ENCODE peak calls at places on chromosomes 13 and 19, in six cellular contexts. A is mucosa of descending colon; F is HAP-1; R is ovary; V is CD8-positive, alpha-beta memory T cell; H is IMR-90. P is an unnamed sample.

GRCh38 chr19:2634228-2634951 is 68.1 kb downstream of the GNG7 start:
- DNase-seq in H (no peak), V (no peak), A (no peak), F (no peak), R (peak; percentile 72), P (no peak)

GRCh38 chr13:33139186-33139585 is 123.0 kb downstream of the KL start:
- DNase-seq in H (no peak), V (no peak), R (no peak), F (no peak), A (peak; percentile 54), P (no peak)

GRCh38 chr13:33126909-33127607 is 110.8 kb downstream of the KL start:
- DNase-seq in A (no peak), R (no peak), H (peak; percentile 65), F (no peak), V (no peak), P (no peak)

GRCh38 chr13:101941095-101941777 is 460.6 kb downstream of the FGF14 start:
- DNase-seq in A (no peak), V (no peak), F (no peak), H (peak; percentile 2), R (no peak), P (no peak)

GRCh38 chr13:46181799-46182490 is at the start of gene LCP1:
- DNase-seq in A (peak; percentile 68), F (no peak), V (peak; percentile 91), H (no peak), R (no peak), P (no peak)

GRCh38 chr19:3397266-3398022 is 31.1 kb downstream of the NFIC start:
- DNase-seq in A (peak; percentile 79), V (no peak), R (no peak), H (no peak), F (peak; percentile 55), P (no peak)

GRCh38 chr13:54194233-54195024 is 1165.8 kb downstream of the OLFM4 start:
- DNase-seq in A (no peak), V (no peak), H (no peak), R (no peak), F (peak; percentile 49), P (no peak)

GRCh38 chr13:49098771-49099512 is 121.2 kb upstream of the MLNR start:
- DNase-seq in A (no peak), F (no peak), R (no peak), V (no peak), H (no peak), P (no peak)

GRCh38 chr13:21909331-21909730 is 238.5 kb downstream of the FGF9 start:
- DNase-seq in H (no peak), F (no peak), V (no peak), A (no peak), R (no peak), P (no peak)

GRCh38 chr13:113468461-113469147 is 15.3 kb upstream of the ADPRHL1 start:
- DNase-seq in R (no peak), H (no peak), V (no peak), F (peak; percentile 85), A (no peak), P (no peak)

GRCh38 chr19:11581740-11582139 is 4.3 kb upstream of the ACP5 start:
- DNase-seq in A (no peak), V (peak; percentile 24), F (no peak), R (no peak), H (peak; percentile 52), P (peak; percentile 48)
- H3K36me3 ChIP-seq in A (no peaks in the 10 kb centered on the region), V (no peaks in the 10 kb centered on the region), F (no peaks in the 10 kb centered on the region), R (no peaks in the 10 kb centered on the region), H (no peaks in the 10 kb centered on the region), P (no peaks in the 10 kb centered on the region)

GRCh38 chr19:709196-709964 is 645 bp downstream of the PALM start:
- DNase-seq in H (no peak), R (peak; percentile 41), A (no peak), V (no peak), F (no peak), P (no peak)
- H3K4me3 ChIP-seq in H (peak overlapping the region; percentile 95), R (peak overlapping the region; percentile 80), A (peak overlapping the region; percentile 14), V (no peak overlapping the region), F (peak overlapping the region; percentile 54), P (peak overlapping the region; percentile 36)

GRCh38 chr19:49836176-49837008 is 14.6 kb upstream of the PTOV1 start:
- DNase-seq in F (no peak), V (no peak), R (no peak), H (no peak), A (no peak), P (no peak)
- H3K36me3 ChIP-seq in F (peaks cover 66% of the 10 kb centered on the region), V (peaks cover 18% of the 10 kb centered on the region), R (no peaks in the 10 kb centered on the region), H (peaks cover 76% of the 10 kb centered on the region), A (peaks cover 6% of the 10 kb centered on the region), P (peaks cover 91% of the 10 kb centered on the region)

DNA sequence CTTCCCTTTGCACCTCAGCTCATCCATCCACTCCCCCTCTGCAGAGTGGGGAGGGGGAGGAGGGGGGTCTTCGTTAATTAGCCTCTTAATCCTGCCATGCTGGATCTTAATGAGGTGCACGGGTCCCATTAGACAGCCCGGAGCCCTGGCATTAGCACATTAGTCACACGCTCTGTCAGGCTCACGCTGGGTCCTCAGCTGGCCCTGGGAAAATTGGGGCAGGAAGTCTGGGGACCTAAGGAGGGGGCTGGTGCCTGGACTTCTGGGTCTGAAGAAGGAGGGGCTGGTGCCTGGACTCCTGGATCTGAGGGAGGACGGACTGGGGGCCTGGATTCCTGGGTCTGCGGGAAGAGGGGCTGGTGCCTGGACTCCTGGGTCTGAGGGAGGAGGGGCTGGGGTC is 444 bp upstream of the NCCRP1 start:
- DNase-seq in A (no peak), R (no peak), V (no peak), H (no peak), F (no peak), P (no peak)
- H3K4me3 ChIP-seq in A (no peak overlapping the region), R (no peak overlapping the region), V (no peak overlapping the region), H (no peak overlapping the region), F (no peak overlapping the region), P (no peak overlapping the region)

DNA sequence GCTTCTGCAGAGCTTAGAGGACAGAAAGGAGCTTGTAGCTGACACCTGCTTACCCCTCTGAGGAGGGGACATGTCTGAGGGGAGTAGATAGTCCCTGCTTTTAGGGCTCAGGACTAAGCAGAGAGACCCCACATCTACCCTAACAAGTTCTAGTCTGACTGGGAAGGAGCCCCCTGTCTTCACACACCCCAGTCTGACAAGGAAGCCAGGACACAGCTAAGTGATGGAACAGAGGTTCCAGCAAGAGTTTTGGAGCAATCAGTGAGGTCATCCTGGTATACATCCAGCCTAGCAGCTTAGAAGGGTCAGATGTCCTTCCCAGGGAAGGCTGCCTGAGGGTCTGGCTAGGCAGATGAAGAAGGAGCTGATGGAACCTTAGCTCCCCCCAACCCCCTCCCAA is 15.0 kb downstream of the PAF1 start:
- DNase-seq in H (no peak), F (no peak), V (no peak), R (no peak), A (no peak), P (no peak)
- H3K36me3 ChIP-seq in H (peaks cover 67% of the 10 kb centered on the region), F (peaks cover 69% of the 10 kb centered on the region), V (peaks cover 33% of the 10 kb centered on the region), R (no peaks in the 10 kb centered on the region), A (peaks cover 32% of the 10 kb centered on the region), P (peaks cover 89% of the 10 kb centered on the region)

GRCh38 chr13:106561551-106562170 is 6.3 kb downstream of the ARGLU1 start:
- DNase-seq in R (no peak), V (peak; percentile 8), A (peak; percentile 18), H (peak; percentile 53), F (peak; percentile 11), P (no peak)
- H3K4me3 ChIP-seq in R (peak overlapping the region; percentile 3), V (no peak overlapping the region), A (no peak overlapping the region), H (no peak overlapping the region), F (no peak overlapping the region), P (no peak overlapping the region)

GRCh38 chr19:22622020-22622419 is 12.1 kb upstream of the ZNF492 start:
- DNase-seq in F (no peak), R (no peak), H (no peak), V (no peak), A (no peak), P (no peak)

GRCh38 chr19:22620912-22621311 is 13.2 kb upstream of the ZNF492 start:
- DNase-seq in F (no peak), A (no peak), H (no peak), V (no peak), R (no peak), P (no peak)

GRCh38 chr19:22623841-22624221 is 10.3 kb upstream of the ZNF492 start:
- DNase-seq in F (no peak), R (no peak), V (no peak), A (no peak), H (no peak), P (no peak)

GRCh38 chr19:22625266-22626035 is 8.7 kb upstream of the ZNF492 start:
- DNase-seq in A (no peak), R (no peak), F (no peak), V (no peak), H (no peak), P (no peak)

GRCh38 chr19:22622901-22623840 is 11.0 kb upstream of the ZNF492 start:
- DNase-seq in R (peak; percentile 60), V (no peak), H (no peak), F (no peak), A (no peak), P (no peak)
- H3K36me3 ChIP-seq in R (no peaks in the 10 kb centered on the region), V (no peaks in the 10 kb centered on the region), H (no peaks in the 10 kb centered on the region), F (no peaks in the 10 kb centered on the region), A (no peaks in the 10 kb centered on the region), P (no peaks in the 10 kb centered on the region)

GRCh38 chr19:1067341-1068103 is 555 bp downstream of the ARHGAP45 start:
- DNase-seq in H (no peak), R (no peak), F (no peak), A (no peak), V (peak; percentile 84), P (no peak)

GRCh38 chr19:1069009-1069779 is 2.2 kb downstream of the ARHGAP45 start:
- DNase-seq in F (no peak), A (peak; percentile 72), V (peak; percentile 77), R (no peak), H (no peak), P (no peak)

GRCh38 chr19:1066748-1067340 is at the start of gene ARHGAP45:
- DNase-seq in H (no peak), V (peak; percentile 89), F (peak; percentile 77), A (peak; percentile 56), R (no peak), P (no peak)

GRCh38 chr19:1066251-1066747 is 668 bp upstream of the ARHGAP45 start:
- DNase-seq in H (no peak), R (no peak), A (peak; percentile 21), V (no peak), F (no peak), P (no peak)

DNA sequence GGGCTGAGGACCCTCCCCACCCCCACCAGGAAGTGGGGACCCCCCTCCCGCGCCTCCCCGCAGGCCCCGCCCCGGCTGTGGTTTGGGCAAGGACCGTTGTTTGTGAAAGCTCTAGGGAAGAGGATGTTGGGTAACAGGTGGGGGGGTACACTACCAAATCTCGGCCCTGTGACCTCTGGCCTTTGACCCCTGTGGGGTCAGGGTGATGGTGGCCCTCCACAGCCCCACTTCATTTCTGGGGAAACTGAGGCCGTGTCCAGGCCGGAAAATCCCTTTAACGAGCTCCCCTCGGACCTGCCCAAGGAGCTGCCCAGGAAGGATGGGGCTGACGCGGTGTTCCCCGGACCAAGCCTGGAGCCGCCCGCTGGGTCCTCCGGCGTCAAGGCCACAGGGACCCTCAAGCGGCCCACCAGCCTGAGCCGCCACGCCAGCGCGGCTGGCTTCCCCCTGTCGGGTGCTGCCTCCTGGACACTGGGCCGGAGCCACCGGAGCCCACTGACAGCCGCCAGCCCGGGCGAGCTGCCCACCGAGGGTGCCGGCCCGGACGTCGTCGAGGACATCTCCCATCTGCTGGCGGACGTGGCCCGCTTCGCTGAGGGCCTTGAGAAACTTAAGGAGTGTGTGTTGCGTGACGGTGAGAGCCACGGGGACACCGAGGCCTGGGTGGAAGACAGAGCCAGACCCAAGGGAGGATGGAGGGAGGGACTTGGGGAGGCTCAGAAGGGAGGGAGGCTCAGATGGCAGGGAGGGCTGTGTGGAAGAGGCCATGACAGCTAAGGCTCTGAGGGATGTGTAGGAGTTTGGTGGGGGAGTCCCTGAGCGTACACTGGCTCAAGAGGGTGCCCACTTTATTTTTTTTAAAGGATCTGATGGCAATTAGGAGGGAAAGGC is 1.4 kb downstream of the ARHGAP45 start:
- DNase-seq in A (peak; percentile 70), V (peak; percentile 74), H (no peak), F (no peak), R (no peak), P (no peak)
- H3K4me3 ChIP-seq in A (no peak overlapping the region), V (peak overlapping the region; percentile 81), H (no peak overlapping the region), F (peak overlapping the region; percentile 41), R (no peak overlapping the region), P (no peak overlapping the region)

P was measured in MG63.